ENCODE peak calls at places on chromosomes 12 and 14, in six cellular contexts. X is heart left ventricle, F is AG10803, M is IMR-90, I is fibroblast of lung, N is lung. Q is an unnamed sample.

GRCh38 chr12:64083285-64084210 is 138.5 kb downstream of the KICS2 start:
- DNase-seq in X (peak), F (peak), M (peak), I (peak), N (peak), Q (peak)

GRCh38 chr12:101480849-101481248 is 5.7 kb downstream of the SPIC start:
- DNase-seq in X (no peak), F (no peak), M (no peak), I (no peak), N (no peak), Q (no peak)

GRCh38 chr12:24705741-24706358 is 243.1 kb downstream of the BCAT1 start:
- DNase-seq in X (no peak), F (peak), M (peak), I (no peak), N (no peak), Q (no peak)

GRCh38 chr14:71362920-71363584 is 455.8 kb downstream of the PCNX1 start:
- DNase-seq in X (no peak), F (peak), M (peak), I (peak), N (no peak), Q (no peak)

GRCh38 chr12:124184456-124184855 is 110.4 kb upstream of the RFLNA start:
- DNase-seq in X (no peak), F (no peak), M (no peak), I (no peak), N (no peak), Q (no peak)

GRCh38 chr12:12219664-12220063 is 47.2 kb downstream of the LRP6 start:
- DNase-seq in X (no peak), F (no peak), M (no peak), I (no peak), N (no peak), Q (no peak)

GRCh38 chr14:28762290-28762948 is 4.2 kb upstream of the FOXG1 start:
- DNase-seq in X (no peak), F (no peak), M (no peak), I (no peak), N (no peak), Q (no peak)

GRCh38 chr14:57725399-57726077 is 140.4 kb downstream of the SLC35F4 start:
- DNase-seq in X (no peak), F (peak), M (no peak), I (no peak), N (no peak), Q (peak)

GRCh38 chr12:94207467-94208432 is 59.4 kb downstream of the PLXNC1 start:
- DNase-seq in X (no peak), F (no peak), M (no peak), I (peak), N (no peak), Q (peak)

GRCh38 chr14:79285263-79285662 is 926.0 kb downstream of the DIO2 start:
- DNase-seq in X (no peak), F (no peak), M (no peak), I (no peak), N (no peak), Q (no peak)

GRCh38 chr12:55698241-55698955 is 9.3 kb downstream of the ITGA7 start:
- DNase-seq in X (no peak), F (no peak), M (no peak), I (no peak), N (no peak), Q (no peak)

GRCh38 chr14:20714593-20715250 is 26.2 kb downstream of the ANG start:
- DNase-seq in X (peak), F (peak), M (peak), I (peak), N (peak), Q (peak)

GRCh38 chr12:15152456-15152855 is 68.8 kb downstream of the RERG start:
- DNase-seq in X (no peak), F (peak), M (no peak), I (peak), N (no peak), Q (peak)

GRCh38 chr12:27652174-27652763 is 44.0 kb upstream of the REP15 start:
- DNase-seq in X (no peak), F (peak), M (peak), I (peak), N (peak), Q (peak)

GRCh38 chr14:103232338-103232808 is 101.7 kb upstream of the EIF5 start:
- DNase-seq in X (no peak), F (no peak), M (no peak), I (no peak), N (no peak), Q (no peak)

DNA sequence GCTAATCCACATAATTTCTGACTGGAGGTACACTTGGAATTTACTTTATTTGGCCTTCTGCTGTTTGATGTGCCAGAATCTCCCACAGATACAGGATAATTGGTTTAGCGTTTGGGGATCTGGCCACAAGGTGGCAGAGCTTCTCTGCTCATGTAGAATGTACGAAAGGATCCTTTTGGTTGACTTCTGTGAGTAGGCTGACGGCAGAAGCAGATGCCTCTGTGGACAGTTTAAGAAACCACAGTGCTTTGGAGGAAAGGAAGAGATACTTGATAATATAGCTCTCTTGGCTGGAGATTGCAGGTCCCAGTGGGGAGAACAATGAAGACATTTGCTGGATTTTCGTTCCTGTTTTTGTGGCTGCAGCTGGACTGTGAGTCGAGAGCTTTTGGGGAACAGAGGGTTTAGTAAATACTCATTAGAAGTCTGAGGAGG is 75.3 kb upstream of the OR4E1 start:
- DNase-seq in X (no peak), F (peak), M (peak), I (peak), N (no peak), Q (no peak)
- TF ChIP-seq CTCF in X (peak), F (peak), M (peak), I (peak), N (peak), Q (peak)

DNA sequence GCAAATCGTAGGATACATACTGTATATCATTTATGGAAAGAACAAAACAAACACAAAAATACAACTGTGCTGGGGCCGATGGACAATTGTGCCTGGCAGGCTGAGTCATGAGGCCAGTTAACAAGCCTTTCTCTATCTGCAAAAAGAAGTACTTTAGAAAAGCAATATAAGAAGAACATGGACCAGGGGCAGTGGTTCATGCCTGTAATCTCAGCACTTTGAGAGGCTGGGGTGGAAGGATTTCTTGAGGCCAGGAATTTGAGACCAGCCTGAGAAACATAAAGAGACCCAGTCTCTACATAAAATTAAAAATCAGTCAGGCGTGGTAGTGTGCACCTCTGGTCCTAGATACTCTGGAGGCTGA is 13.8 kb upstream of the CD27 start:
- DNase-seq in X (no peak), F (no peak), M (peak), I (no peak), N (no peak), Q (no peak)
- H3K4me3 ChIP-seq in X (no peak), F (peak), M (no peak), I (no peak), N (no peak), Q (no peak)

DNA sequence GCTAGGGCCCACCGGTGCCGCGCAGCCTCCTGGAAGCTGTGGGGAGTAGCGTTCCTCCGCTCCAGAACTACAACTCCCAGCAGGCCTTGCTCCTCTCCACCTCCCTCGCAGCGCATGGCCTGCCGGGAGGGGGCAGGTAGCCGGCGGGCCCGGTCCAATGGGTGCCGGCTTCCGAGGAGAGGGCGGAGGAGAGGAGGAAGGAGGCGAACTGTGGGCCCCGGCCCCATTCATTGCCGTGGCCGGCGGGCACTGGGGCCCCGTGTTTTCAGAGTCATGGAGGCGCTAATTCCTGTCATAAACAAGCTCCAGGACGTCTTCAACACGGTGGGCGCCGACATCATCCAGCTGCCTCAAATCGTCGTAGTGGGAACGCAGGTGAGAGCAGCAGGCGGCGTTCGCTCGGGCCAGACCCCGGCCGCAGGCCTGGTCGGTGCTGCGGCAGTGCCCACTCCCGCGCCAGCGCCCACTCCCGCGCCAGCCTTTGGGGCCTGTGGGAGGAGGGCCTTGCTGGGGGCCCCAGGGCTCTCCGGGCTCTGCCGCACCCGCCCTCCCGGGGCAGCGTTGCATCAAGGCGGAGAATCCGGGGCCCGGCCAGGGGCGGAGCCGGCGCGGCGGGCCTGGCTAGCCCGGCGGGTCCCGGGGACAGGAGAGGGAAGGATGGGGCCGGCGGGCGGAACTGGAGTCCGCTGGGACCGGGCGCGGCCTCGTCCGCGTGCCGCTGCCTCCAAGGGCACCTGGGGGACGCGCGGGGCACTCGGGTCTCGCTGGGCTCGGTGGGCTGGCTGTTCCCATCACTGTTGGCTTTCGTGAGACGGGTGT is at the start of gene DNM1L:
- DNase-seq in X (peak), F (peak), M (peak), I (peak), N (peak), Q (peak)
- TF ChIP-seq CTCF in X (peak), F (peak), M (no peak), I (no peak), N (peak), Q (no peak)

GRCh38 chr14:53331921-53332320 is 178.8 kb upstream of the DDHD1 start:
- DNase-seq in X (no peak), F (no peak), M (no peak), I (peak), N (no peak), Q (no peak)

GRCh38 chr14:53333809-53334208 is 180.7 kb upstream of the DDHD1 start:
- DNase-seq in X (no peak), F (no peak), M (no peak), I (no peak), N (no peak), Q (no peak)

GRCh38 chr14:53341324-53341723 is 188.2 kb upstream of the DDHD1 start:
- DNase-seq in X (no peak), F (no peak), M (no peak), I (no peak), N (no peak), Q (no peak)

GRCh38 chr14:53338192-53338591 is 185.1 kb upstream of the DDHD1 start:
- DNase-seq in X (no peak), F (peak), M (peak), I (peak), N (no peak), Q (no peak)

GRCh38 chr14:53336729-53337128 is 183.6 kb upstream of the DDHD1 start:
- DNase-seq in X (no peak), F (no peak), M (no peak), I (no peak), N (no peak), Q (no peak)
- H3K4me3 ChIP-seq in X (no peak), F (no peak), M (no peak), I (no peak), N (no peak), Q (no peak)

GRCh38 chr14:78157855-78158436 is 12.2 kb upstream of the NRXN3 start:
- DNase-seq in X (no peak), F (no peak), M (peak), I (no peak), N (no peak), Q (no peak)

GRCh38 chr14:78153069-78153351 is 17.2 kb upstream of the NRXN3 start:
- DNase-seq in X (no peak), F (no peak), M (peak), I (no peak), N (no peak), Q (no peak)

GRCh38 chr14:78152246-78153068 is 17.7 kb upstream of the NRXN3 start:
- DNase-seq in X (no peak), F (no peak), M (no peak), I (no peak), N (no peak), Q (no peak)

GRCh38 chr14:78156196-78156595 is 14.0 kb upstream of the NRXN3 start:
- DNase-seq in X (no peak), F (no peak), M (no peak), I (no peak), N (no peak), Q (no peak)

GRCh38 chr14:78154827-78155226 is 15.3 kb upstream of the NRXN3 start:
- DNase-seq in X (no peak), F (no peak), M (no peak), I (no peak), N (no peak), Q (no peak)
- TF ChIP-seq CTCF in X (no peak), F (no peak), M (no peak), I (no peak), N (no peak), Q (no peak)

GRCh38 chr12:116880213-116880816 is 926 bp downstream of the HRK start:
- DNase-seq in X (no peak), F (no peak), M (no peak), I (peak), N (no peak), Q (no peak)
- H3K4me3 ChIP-seq in X (no peak), F (peak), M (no peak), I (no peak), N (no peak), Q (no peak)

DNA sequence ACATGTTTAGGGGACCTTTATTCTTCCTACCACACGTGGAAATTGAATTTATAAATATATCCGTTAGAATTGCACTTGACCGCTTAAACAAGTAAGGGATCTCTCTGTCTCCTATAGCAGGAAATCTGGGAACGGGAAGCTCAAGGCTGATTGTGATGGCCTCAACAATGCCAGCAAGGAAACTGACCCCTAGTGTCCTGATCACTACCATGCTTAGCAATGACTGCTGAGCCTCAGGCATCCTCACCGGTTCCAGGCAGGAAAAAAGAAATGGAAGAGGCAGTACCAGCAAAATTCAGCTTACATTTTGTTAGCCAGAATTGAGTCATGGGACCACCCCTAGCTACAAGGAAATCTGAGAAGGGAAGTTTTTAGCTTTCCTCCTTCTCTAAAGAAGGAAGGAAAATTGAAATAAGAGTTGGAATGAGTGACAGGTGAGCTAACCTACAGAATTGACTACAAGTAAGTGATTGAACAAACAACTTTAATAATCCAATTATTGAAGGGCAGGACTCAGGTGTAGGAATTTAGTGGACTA is 43.9 kb upstream of the AMN1 start:
- DNase-seq in X (no peak), F (no peak), M (no peak), I (no peak), N (no peak), Q (no peak)
- TF ChIP-seq CTCF in X (no peak), F (no peak), M (no peak), I (no peak), N (no peak), Q (no peak)

GRCh38 chr12:111434680-111435338 is 29.1 kb downstream of the SH2B3 start:
- DNase-seq in X (peak), F (peak), M (peak), I (peak), N (no peak), Q (peak)
- H3K4me3 ChIP-seq in X (no peak), F (peak), M (no peak), I (no peak), N (no peak), Q (peak)